ENCODE peak calls at places on chromosomes 2 and 18, in five cellular contexts. One of them, this sample, is unnamed.

GRCh38 chr2:127158614-127159290 is 51.8 kb upstream of the BIN1 start:
- DNase-seq in A673: no peak
- DNase-seq in Daoy: no peak
- DNase-seq in fibroblast of the conjunctiva: no peak
- DNase-seq in H7: no peak
- DNase-seq in this sample: no peak

GRCh38 chr2:96537066-96537733 is 648 bp downstream of the ARID5A start:
- DNase-seq in A673: peak
- DNase-seq in Daoy: peak
- DNase-seq in fibroblast of the conjunctiva: no peak
- DNase-seq in H7: peak
- DNase-seq in this sample: peak

GRCh38 chr2:230922951-230923717 is 1.9 kb downstream of the GPR55 start:
- DNase-seq in A673: no peak
- DNase-seq in Daoy: no peak
- DNase-seq in fibroblast of the conjunctiva: no peak
- DNase-seq in H7: no peak
- DNase-seq in this sample: peak

GRCh38 chr2:31081497-31081896 is 56.7 kb downstream of the GALNT14 start:
- DNase-seq in A673: no peak
- DNase-seq in Daoy: no peak
- DNase-seq in fibroblast of the conjunctiva: no peak
- DNase-seq in H7: no peak
- DNase-seq in this sample: no peak

GRCh38 chr2:112814278-112814677 is 22.3 kb downstream of the IL1B start:
- DNase-seq in A673: peak
- DNase-seq in Daoy: no peak
- DNase-seq in fibroblast of the conjunctiva: no peak
- DNase-seq in H7: peak
- DNase-seq in this sample: no peak

GRCh38 chr2:674319-674985 is 2.8 kb downstream of the TMEM18 start:
- DNase-seq in A673: no peak
- DNase-seq in Daoy: peak
- DNase-seq in fibroblast of the conjunctiva: no peak
- DNase-seq in H7: no peak
- DNase-seq in this sample: no peak

GRCh38 chr2:29293830-29294438 is 178.7 kb downstream of the CLIP4 start:
- DNase-seq in A673: no peak
- DNase-seq in Daoy: peak
- DNase-seq in fibroblast of the conjunctiva: no peak
- DNase-seq in H7: peak
- DNase-seq in this sample: peak

GRCh38 chr2:33033524-33034150 is 86.9 kb downstream of the LTBP1 start:
- DNase-seq in A673: peak
- DNase-seq in Daoy: peak
- DNase-seq in fibroblast of the conjunctiva: peak
- DNase-seq in H7: peak
- DNase-seq in this sample: peak

GRCh38 chr2:175030380-175031271 is 25.4 kb upstream of the CHN1 start:
- DNase-seq in A673: peak
- DNase-seq in Daoy: peak
- DNase-seq in fibroblast of the conjunctiva: peak
- DNase-seq in H7: peak
- DNase-seq in this sample: peak

GRCh38 chr18:25289040-25289631 is 62.8 kb downstream of the ZNF521 start:
- DNase-seq in A673: no peak
- DNase-seq in Daoy: peak
- DNase-seq in fibroblast of the conjunctiva: peak
- DNase-seq in H7: no peak
- DNase-seq in this sample: no peak

GRCh38 chr2:54666741-54667639 is 56.5 kb upstream of the EML6 start:
- DNase-seq in A673: peak
- DNase-seq in Daoy: no peak
- DNase-seq in fibroblast of the conjunctiva: no peak
- DNase-seq in H7: no peak
- DNase-seq in this sample: no peak

GRCh38 chr2:235850289-235850688 is 317.9 kb downstream of the GBX2 start:
- DNase-seq in A673: no peak
- DNase-seq in Daoy: no peak
- DNase-seq in fibroblast of the conjunctiva: no peak
- DNase-seq in H7: no peak
- DNase-seq in this sample: no peak

GRCh38 chr18:43789234-43790000 is 512.1 kb upstream of the SYT4 start:
- DNase-seq in A673: peak
- DNase-seq in Daoy: no peak
- DNase-seq in fibroblast of the conjunctiva: peak
- DNase-seq in H7: peak
- DNase-seq in this sample: no peak

GRCh38 chr18:74228312-74228711 is 63.5 kb downstream of the CYB5A start:
- DNase-seq in A673: no peak
- DNase-seq in Daoy: no peak
- DNase-seq in fibroblast of the conjunctiva: no peak
- DNase-seq in H7: no peak
- DNase-seq in this sample: no peak

GRCh38 chr2:73640537-73640936 is 1.7 kb downstream of the NAT8 start:
- DNase-seq in A673: no peak
- DNase-seq in Daoy: no peak
- DNase-seq in fibroblast of the conjunctiva: no peak
- DNase-seq in H7: no peak
- DNase-seq in this sample: no peak

GRCh38 chr2:111948832-111949231 is 50.4 kb downstream of the MERTK start:
- DNase-seq in A673: no peak
- DNase-seq in Daoy: no peak
- DNase-seq in fibroblast of the conjunctiva: no peak
- DNase-seq in H7: no peak
- DNase-seq in this sample: no peak

GRCh38 chr18:22556271-22556990 is 138.7 kb upstream of the CTAGE1 start:
- DNase-seq in A673: no peak
- DNase-seq in Daoy: peak
- DNase-seq in fibroblast of the conjunctiva: no peak
- DNase-seq in H7: no peak
- DNase-seq in this sample: no peak

GRCh38 chr2:223589901-223590300 is 12.3 kb downstream of the SCG2 start:
- DNase-seq in A673: no peak
- DNase-seq in Daoy: no peak
- DNase-seq in fibroblast of the conjunctiva: no peak
- DNase-seq in H7: no peak
- DNase-seq in this sample: no peak

GRCh38 chr18:59904051-59904601 is 4.3 kb downstream of the PMAIP1 start:
- DNase-seq in A673: no peak
- DNase-seq in Daoy: no peak
- DNase-seq in fibroblast of the conjunctiva: no peak
- DNase-seq in H7: no peak
- DNase-seq in this sample: no peak

GRCh38 chr2:204452464-204453023 is 92.7 kb upstream of the PARD3B start:
- DNase-seq in A673: peak
- DNase-seq in Daoy: peak
- DNase-seq in fibroblast of the conjunctiva: peak
- DNase-seq in H7: no peak
- DNase-seq in this sample: no peak

GRCh38 chr2:238998775-238999174 is 150.9 kb downstream of the TWIST2 start:
- DNase-seq in A673: no peak
- DNase-seq in Daoy: no peak
- DNase-seq in fibroblast of the conjunctiva: no peak
- DNase-seq in H7: peak
- DNase-seq in this sample: no peak

GRCh38 chr2:15177103-15177502 is 384.0 kb downstream of the NBAS start:
- DNase-seq in A673: peak
- DNase-seq in Daoy: peak
- DNase-seq in fibroblast of the conjunctiva: no peak
- DNase-seq in H7: no peak
- DNase-seq in this sample: peak

GRCh38 chr2:46268196-46268595 is 29.0 kb upstream of the EPAS1 start:
- DNase-seq in A673: no peak
- DNase-seq in Daoy: no peak
- DNase-seq in fibroblast of the conjunctiva: no peak
- DNase-seq in H7: no peak
- DNase-seq in this sample: no peak

GRCh38 chr2:113171359-113172075 is 2.3 kb upstream of the PSD4 start:
- DNase-seq in A673: no peak
- DNase-seq in Daoy: no peak
- DNase-seq in fibroblast of the conjunctiva: no peak
- DNase-seq in H7: peak
- DNase-seq in this sample: no peak

GRCh38 chr2:110828330-110828729 is 96.0 kb downstream of the ACOXL start:
- DNase-seq in A673: no peak
- DNase-seq in Daoy: no peak
- DNase-seq in fibroblast of the conjunctiva: no peak
- DNase-seq in H7: no peak
- DNase-seq in this sample: no peak

GRCh38 chr18:22451796-22452195 is 34.1 kb upstream of the CTAGE1 start:
- DNase-seq in A673: no peak
- DNase-seq in Daoy: no peak
- DNase-seq in fibroblast of the conjunctiva: no peak
- DNase-seq in H7: peak
- DNase-seq in this sample: no peak

This sample was measured in Jurkat, Clone E6-1.